ENCODE peak calls at places on chromosomes 1 and 21, in nine cellular contexts. X, L, T, C, Q, G, U, K and B are unnamed samples.

GRCh38 chr1:77757616-77758015 is 2.0 kb downstream of the USP33 start:
- DNase-seq in X (peak), L (no peak), T (no peak), C (no peak), Q (no peak), G (no peak), U (no peak), K (no peak), B (no peak)

GRCh38 chr21:40054403-40054802 is 187.2 kb downstream of the PCP4 start:
- DNase-seq in X (no peak), L (no peak), T (no peak), C (no peak), Q (no peak), G (no peak), U (no peak), K (no peak), B (no peak)

GRCh38 chr1:18927082-18927653 is 24.8 kb upstream of the ALDH4A1 start:
- DNase-seq in X (no peak), L (no peak), T (no peak), C (peak), Q (no peak), G (no peak), U (no peak), K (no peak), B (no peak)

GRCh38 chr1:56584910-56585528 is 5.7 kb upstream of the PLPP3 start:
- DNase-seq in X (peak), L (no peak), T (peak), C (no peak), Q (peak), G (no peak), U (peak), K (peak), B (no peak)

GRCh38 chr1:21701401-21701800 is 32.2 kb upstream of the RAP1GAP start:
- DNase-seq in X (no peak), L (no peak), T (no peak), C (no peak), Q (no peak), G (no peak), U (no peak), K (no peak), B (no peak)

GRCh38 chr1:32761253-32761877 is 55.8 kb downstream of the YARS1 start:
- DNase-seq in X (no peak), L (no peak), T (peak), C (no peak), Q (no peak), G (peak), U (peak), K (no peak), B (peak)

GRCh38 chr1:196563768-196564167 is 44.5 kb downstream of the KCNT2 start:
- DNase-seq in X (no peak), L (no peak), T (no peak), C (no peak), Q (no peak), G (no peak), U (no peak), K (no peak), B (no peak)

GRCh38 chr1:225812488-225813249 is 2.7 kb downstream of the EPHX1 start:
- DNase-seq in X (no peak), L (no peak), T (no peak), C (no peak), Q (no peak), G (no peak), U (no peak), K (no peak), B (no peak)

GRCh38 chr1:201074018-201074417 is 38.2 kb downstream of the CACNA1S start:
- DNase-seq in X (no peak), L (no peak), T (no peak), C (no peak), Q (no peak), G (no peak), U (no peak), K (no peak), B (no peak)